ENCODE peak calls at places on chromosome 6, in six cellular contexts. T, E, S, Z, H and Q are unnamed samples.

GRCh38 chr6:119749341-119749740 is 399.8 kb upstream of the MAN1A1 start:
- DNase-seq in E (no peak), T (no peak), H (no peak), Z (no peak), S (no peak), Q (no peak)

GRCh38 chr6:26349964-26350857 is 14.8 kb upstream of the BTN3A2 start:
- DNase-seq in S (no peak), H (no peak), E (no peak), T (no peak), Z (no peak), Q (no peak)

GRCh38 chr6:156866181-156866862 is 89.1 kb downstream of the ARID1B start:
- DNase-seq in T (no peak), E (peak), H (no peak), Z (no peak), S (no peak), Q (no peak)

GRCh38 chr6:70423189-70424133 is 10.2 kb downstream of the FAM135A start:
- DNase-seq in H (no peak), Z (no peak), S (no peak), E (peak), T (no peak), Q (no peak)

GRCh38 chr6:134379086-134379485 is 61.2 kb upstream of the SGK1 start:
- DNase-seq in E (no peak), H (no peak), S (no peak), Z (no peak), T (no peak), Q (peak)

GRCh38 chr6:15317251-15317650 is 71.4 kb downstream of the JARID2 start:
- DNase-seq in S (no peak), H (no peak), E (no peak), Z (no peak), T (no peak), Q (no peak)

GRCh38 chr6:116223355-116223754 is 30.5 kb downstream of the TSPYL4 start:
- DNase-seq in Z (no peak), H (no peak), T (no peak), E (no peak), S (no peak), Q (no peak)

GRCh38 chr6:90397929-90398674 is 101.5 kb upstream of the BACH2 start:
- DNase-seq in H (no peak), S (peak), E (peak), T (no peak), Z (no peak), Q (no peak)

GRCh38 chr6:35184580-35185301 is 29.0 kb upstream of the SCUBE3 start:
- DNase-seq in E (no peak), S (no peak), T (no peak), Z (no peak), H (no peak), Q (no peak)

GRCh38 chr6:4256969-4257368 is 121.6 kb upstream of the ECI2 start:
- DNase-seq in Z (no peak), H (peak), T (no peak), E (peak), S (no peak), Q (no peak)

GRCh38 chr6:14035448-14035847 is 82.1 kb upstream of the CD83 start:
- DNase-seq in T (peak), E (peak), Z (no peak), S (no peak), H (peak), Q (peak)

GRCh38 chr6:53333439-53334408 is 15.0 kb downstream of the ELOVL5 start:
- DNase-seq in T (no peak), S (no peak), H (no peak), Z (no peak), E (no peak), Q (no peak)

GRCh38 chr6:157806496-157807215 is 16.4 kb upstream of the SNX9 start:
- DNase-seq in E (no peak), T (no peak), S (no peak), H (no peak), Z (no peak), Q (no peak)

GRCh38 chr6:90072501-90072900 is 178.2 kb downstream of the GJA10 start:
- DNase-seq in S (no peak), E (no peak), T (no peak), Z (no peak), H (no peak), Q (no peak)

GRCh38 chr6:89432875-89433636 is at the start of gene ANKRD6:
- DNase-seq in T (no peak), H (peak), E (no peak), Z (peak), S (peak), Q (no peak)

GRCh38 chr6:91653954-91654843 is 1067.3 kb upstream of the MAP3K7 start:
- DNase-seq in H (no peak), T (no peak), E (no peak), Z (no peak), S (no peak), Q (no peak)

GRCh38 chr6:3706547-3707467 is 44.7 kb downstream of the PXDC1 start:
- DNase-seq in S (no peak), H (no peak), Z (no peak), E (peak), T (no peak), Q (no peak)

GRCh38 chr6:36745836-36746235 is 48.2 kb downstream of the RAB44 start:
- DNase-seq in S (no peak), Z (no peak), E (no peak), H (no peak), T (no peak), Q (no peak)

GRCh38 chr6:115753446-115753845 is 307.2 kb downstream of the FRK start:
- DNase-seq in T (no peak), Z (no peak), E (no peak), S (no peak), H (no peak), Q (no peak)

GRCh38 chr6:52672422-52673025 is 1.6 kb downstream of the TMEM14A start:
- DNase-seq in Z (no peak), E (peak), T (no peak), S (no peak), H (no peak), Q (no peak)

GRCh38 chr6:22149081-22149480 is 147.8 kb downstream of the PRL start:
- DNase-seq in Z (no peak), E (no peak), H (no peak), S (no peak), T (no peak), Q (no peak)

GRCh38 chr6:158611600-158612041 is 32.9 kb downstream of the DYNLT1 start:
- DNase-seq in Z (no peak), E (no peak), T (no peak), H (peak), S (no peak), Q (peak)

GRCh38 chr6:114941078-114941477 is 598.3 kb upstream of the HS3ST5 start:
- DNase-seq in E (no peak), S (no peak), T (no peak), H (no peak), Z (no peak), Q (no peak)

GRCh38 chr6:165585060-165585459 is 78.0 kb downstream of the PDE10A start:
- DNase-seq in T (no peak), E (peak), Z (no peak), H (no peak), S (no peak), Q (no peak)

GRCh38 chr6:170253226-170253909 is 37.5 kb downstream of the DLL1 start:
- DNase-seq in Z (no peak), E (no peak), T (no peak), H (no peak), S (no peak), Q (no peak)

GRCh38 chr6:128242765-128243403 is 277.5 kb downstream of the PTPRK start:
- DNase-seq in H (no peak), Z (no peak), T (peak), E (peak), S (no peak), Q (no peak)

GRCh38 chr6:75201901-75202672 is 3.8 kb downstream of the COL12A1 start:
- DNase-seq in S (no peak), Z (peak), E (peak), H (peak), T (no peak), Q (no peak)

GRCh38 chr6:109304284-109305015 is 77.8 kb downstream of the CD164 start:
- DNase-seq in Z (no peak), E (no peak), H (no peak), S (no peak), T (no peak), Q (no peak)

GRCh38 chr6:4664911-4665310 is 111.3 kb upstream of the CDYL start:
- DNase-seq in Z (no peak), H (no peak), T (no peak), E (no peak), S (no peak), Q (no peak)

GRCh38 chr6:19921821-19922220 is 84.7 kb downstream of the ID4 start:
- DNase-seq in S (no peak), T (no peak), H (peak), E (no peak), Z (no peak), Q (no peak)

GRCh38 chr6:128491041-128491642 is 29.3 kb downstream of the PTPRK start:
- DNase-seq in Z (no peak), T (no peak), S (no peak), H (no peak), E (no peak), Q (no peak)

GRCh38 chr6:47203968-47204611 is 105.6 kb downstream of the TNFRSF21 start:
- DNase-seq in S (no peak), E (no peak), T (no peak), Z (no peak), H (no peak), Q (no peak)

GRCh38 chr6:82144852-82145332 is 102.7 kb downstream of the IBTK start:
- DNase-seq in Z (no peak), T (peak), E (peak), S (no peak), H (peak), Q (no peak)

GRCh38 chr6:45718901-45719300 is 296.8 kb downstream of the CLIC5 start:
- DNase-seq in H (no peak), E (peak), Z (no peak), S (no peak), T (no peak), Q (no peak)

GRCh38 chr6:10425973-10426780 is 11.3 kb upstream of the TFAP2A start:
- DNase-seq in Z (peak), T (no peak), E (no peak), H (peak), S (no peak), Q (no peak)

GRCh38 chr6:41531591-41532582 is 14.3 kb upstream of the FOXP4 start:
- DNase-seq in Z (peak), E (peak), H (no peak), S (peak), T (peak), Q (no peak)

GRCh38 chr6:27814665-27815424 is 97.4 kb downstream of the OR2B2 start:
- DNase-seq in E (peak), H (peak), S (no peak), T (peak), Z (no peak), Q (no peak)

GRCh38 chr6:9397981-9398559 is 962.7 kb upstream of the SLC35B3 start:
- DNase-seq in S (no peak), E (no peak), T (no peak), Z (no peak), H (peak), Q (no peak)

GRCh38 chr6:56346958-56347357 is 99.6 kb upstream of the COL21A1 start:
- DNase-seq in S (no peak), H (no peak), E (no peak), Z (no peak), T (no peak), Q (no peak)

GRCh38 chr6:133047065-133047665 is 194.0 kb upstream of the EYA4 start:
- DNase-seq in S (no peak), E (no peak), T (no peak), Z (no peak), H (no peak), Q (no peak)
- H3K27ac ChIP-seq in S (no peak), E (no peak), T (no peak), Z (no peak), H (no peak), Q (no peak)

GRCh38 chr6:87029711-87030314 is 65.1 kb downstream of the CGA start:
- DNase-seq in H (peak), Z (no peak), E (peak), S (no peak), T (peak), Q (no peak)
- H3K27ac ChIP-seq in H (no peak), Z (no peak), E (no peak), S (no peak), T (no peak), Q (no peak)

DNA sequence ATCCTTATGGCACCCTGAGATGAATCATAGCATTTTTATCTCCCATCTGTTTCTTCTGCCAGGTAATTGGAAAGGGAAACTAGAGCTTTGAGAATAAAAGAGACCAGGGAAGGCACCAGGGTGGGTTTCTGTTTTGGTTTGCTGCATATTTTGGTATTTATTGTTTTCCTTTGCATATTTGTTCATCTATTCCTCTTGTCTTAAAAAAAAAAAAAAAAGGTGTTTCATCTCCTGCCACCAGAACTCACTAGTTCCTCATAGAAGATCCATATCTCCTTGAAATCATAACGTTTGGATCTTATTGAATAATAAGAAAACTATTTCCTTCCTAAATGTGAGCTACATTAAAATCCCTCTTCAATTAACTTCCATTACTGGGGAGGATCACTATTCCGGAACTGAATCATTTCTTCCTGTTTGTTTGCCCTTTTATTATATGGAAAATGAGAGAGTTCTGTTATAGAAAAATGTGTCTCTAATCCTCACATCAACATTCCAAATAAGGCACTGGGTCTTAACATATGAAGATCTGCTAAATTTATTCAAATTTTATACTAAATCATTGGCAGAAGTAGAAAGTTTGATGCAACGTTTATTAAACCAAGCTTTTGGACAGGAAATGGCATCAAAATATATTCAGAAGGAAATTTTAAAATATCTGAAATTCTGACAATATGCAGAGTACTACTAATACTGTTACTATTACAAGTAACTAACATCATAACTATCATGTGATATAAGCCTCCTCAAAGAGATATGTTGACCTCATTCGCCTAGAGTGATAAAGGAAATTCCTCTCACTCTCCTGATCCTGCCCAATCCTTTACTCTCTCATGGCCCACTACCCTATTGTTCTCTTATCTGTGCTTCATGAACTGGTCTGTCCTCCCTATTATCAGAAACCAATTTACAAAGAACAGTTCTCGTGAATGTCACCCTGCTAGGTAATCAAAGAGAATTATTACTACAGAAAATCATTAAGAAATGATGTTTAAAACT is 229.4 kb upstream of the RSPO3 start:
- DNase-seq in H (no peak), T (no peak), S (no peak), E (no peak), Z (no peak), Q (no peak)
- H3K27ac ChIP-seq in H (no peak), T (no peak), S (no peak), E (no peak), Z (no peak), Q (no peak)

GRCh38 chr6:7561153-7561964 is 19.9 kb downstream of the DSP start:
- DNase-seq in Z (no peak), S (no peak), E (peak), H (peak), T (no peak), Q (no peak)
- H3K27ac ChIP-seq in Z (peak), S (no peak), E (no peak), H (peak), T (no peak), Q (no peak)

GRCh38 chr6:144350176-144350575 is 65.0 kb downstream of the UTRN start:
- DNase-seq in T (no peak), S (no peak), H (no peak), E (no peak), Z (no peak), Q (no peak)
- H3K27ac ChIP-seq in T (no peak), S (peak), H (no peak), E (no peak), Z (no peak), Q (no peak)

DNA sequence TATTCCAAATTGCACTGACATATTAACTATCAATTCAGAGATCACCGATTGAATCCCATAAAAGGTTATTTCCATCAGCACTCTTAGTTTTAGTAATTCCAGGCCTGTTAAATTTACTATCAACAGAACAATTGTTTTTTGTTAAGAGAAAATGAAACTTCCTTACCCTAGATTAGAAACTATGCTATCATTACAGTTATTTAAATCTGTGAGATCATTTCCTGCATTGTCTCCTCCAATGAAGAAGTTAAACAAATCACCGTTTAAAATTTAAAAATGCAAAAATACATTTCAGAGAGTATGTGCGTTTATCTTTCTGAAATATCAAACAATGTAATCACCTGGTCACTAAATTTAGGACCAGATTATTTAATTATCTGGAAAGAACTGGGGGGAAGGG is 57.4 kb downstream of the HIVEP2 start:
- DNase-seq in T (no peak), Z (no peak), S (no peak), H (no peak), E (no peak), Q (no peak)
- H3K27ac ChIP-seq in T (no peak), Z (no peak), S (peak), H (peak), E (no peak), Q (no peak)

GRCh38 chr6:136811261-136811660 is 11.1 kb upstream of the PEX7 start:
- DNase-seq in T (no peak), H (no peak), E (peak), S (no peak), Z (no peak), Q (no peak)
- H3K27ac ChIP-seq in T (no peak), H (no peak), E (no peak), S (no peak), Z (no peak), Q (no peak)

GRCh38 chr6:98846021-98846380 is 11.6 kb downstream of the POU3F2 start:
- DNase-seq in E (no peak), Z (no peak), S (no peak), T (no peak), H (no peak), Q (no peak)

GRCh38 chr6:98843274-98844243 is 9.2 kb downstream of the POU3F2 start:
- DNase-seq in T (no peak), Z (no peak), S (no peak), E (no peak), H (peak), Q (no peak)

GRCh38 chr6:98845201-98846020 is 11.0 kb downstream of the POU3F2 start:
- DNase-seq in H (peak), T (peak), Z (peak), E (peak), S (peak), Q (no peak)

GRCh38 chr6:98842489-98843180 is 8.3 kb downstream of the POU3F2 start:
- DNase-seq in H (peak), Z (no peak), E (no peak), T (no peak), S (no peak), Q (no peak)

GRCh38 chr6:98844244-98845161 is 10.1 kb downstream of the POU3F2 start:
- DNase-seq in E (no peak), H (no peak), Z (no peak), S (no peak), T (no peak), Q (no peak)
- H3K27ac ChIP-seq in E (no peak), H (no peak), Z (no peak), S (no peak), T (no peak), Q (no peak)